ENCODE peak calls at places on chromosomes 5 and 9, in seven cellular contexts. Q is ovary, X is OCI-LY7, Y is left ventricle myocardium inferior, W is thyroid gland, L is IMR-90, B is tibial nerve. T is an unnamed sample.

GRCh38 chr5:97297063-97297715 is 114.1 kb upstream of the RIOK2 start:
- DNase-seq in Q (no peak), X (peak; percentile 24), Y (no peak), W (no peak), L (peak; percentile 23), B (no peak), T (no peak)

GRCh38 chr5:137565450-137565849 is 66.3 kb upstream of the SPOCK1 start:
- DNase-seq in Q (no peak), X (no peak), Y (no peak), W (no peak), L (peak; percentile 17), B (no peak), T (no peak)

GRCh38 chr9:74379718-74380117 is 117.4 kb upstream of the RORB start:
- DNase-seq in Q (no peak), X (peak; percentile 19), Y (no peak), W (peak; percentile 18), L (no peak), B (no peak), T (no peak)

GRCh38 chr9:79300153-79300552 is 271.6 kb upstream of the TLE4 start:
- DNase-seq in Q (no peak), X (no peak), Y (no peak), W (no peak), L (no peak), B (no peak), T (no peak)

GRCh38 chr9:29873579-29873978 is 2300.3 kb upstream of the C9orf72 start:
- DNase-seq in Q (no peak), X (no peak), Y (no peak), W (no peak), L (no peak), B (no peak), T (no peak)

GRCh38 chr9:135066291-135066690 is 21.2 kb upstream of the OLFM1 start:
- DNase-seq in Q (no peak), X (no peak), Y (no peak), W (no peak), L (no peak), B (no peak), T (no peak)

GRCh38 chr9:73116030-73116429 is 35.6 kb upstream of the ANXA1 start:
- DNase-seq in Q (no peak), X (no peak), Y (no peak), W (no peak), L (peak; percentile 80), B (no peak), T (no peak)

GRCh38 chr5:91382530-91383026 is 539 bp downstream of the ARRDC3 start:
- DNase-seq in Q (peak; percentile 29), X (peak; percentile 68), Y (no peak), W (peak; percentile 20), L (peak; percentile 33), B (no peak), T (no peak)

GRCh38 chr5:133926960-133927615 is 41.3 kb downstream of the C5orf15 start:
- DNase-seq in Q (no peak), X (no peak), Y (no peak), W (no peak), L (no peak), B (no peak), T (no peak)

GRCh38 chr9:84339951-84340350 is 607 bp downstream of the SLC28A3 start:
- DNase-seq in Q (no peak), X (no peak), Y (peak; percentile 28), W (peak; percentile 59), L (no peak), B (no peak), T (no peak)

GRCh38 chr5:757346-757930 is 27.1 kb downstream of the ZDHHC11B start:
- DNase-seq in Q (peak; percentile 15), X (no peak), Y (no peak), W (no peak), L (no peak), B (no peak), T (peak; percentile 47)

GRCh38 chr9:19231126-19232035 is 888 bp downstream of the DENND4C start:
- DNase-seq in Q (no peak), X (peak; percentile 34), Y (no peak), W (no peak), L (peak; percentile 17), B (no peak), T (no peak)

GRCh38 chr9:90290716-90291485 is 351.7 kb downstream of the DIRAS2 start:
- DNase-seq in Q (no peak), X (no peak), Y (no peak), W (no peak), L (peak; percentile 42), B (no peak), T (no peak)

GRCh38 chr5:7813576-7813975 is 37.4 kb downstream of the CFAP90 start:
- DNase-seq in Q (no peak), X (no peak), Y (no peak), W (no peak), L (no peak), B (no peak), T (no peak)

GRCh38 chr9:4068914-4069313 is 231.0 kb downstream of the GLIS3 start:
- DNase-seq in Q (no peak), X (no peak), Y (no peak), W (no peak), L (no peak), B (no peak), T (no peak)

GRCh38 chr9:4069457-4070162 is 230.3 kb downstream of the GLIS3 start:
- DNase-seq in Q (no peak), X (no peak), Y (no peak), W (no peak), L (no peak), B (no peak), T (no peak)

GRCh38 chr9:4070266-4070665 is 229.6 kb downstream of the GLIS3 start:
- DNase-seq in Q (no peak), X (no peak), Y (no peak), W (no peak), L (no peak), B (no peak), T (no peak)

GRCh38 chr9:4077499-4078102 is 222.3 kb downstream of the GLIS3 start:
- DNase-seq in Q (peak; percentile 58), X (peak; percentile 19), Y (peak; percentile 81), W (peak; percentile 75), L (peak; percentile 70), B (peak; percentile 80), T (peak; percentile 78)

DNA sequence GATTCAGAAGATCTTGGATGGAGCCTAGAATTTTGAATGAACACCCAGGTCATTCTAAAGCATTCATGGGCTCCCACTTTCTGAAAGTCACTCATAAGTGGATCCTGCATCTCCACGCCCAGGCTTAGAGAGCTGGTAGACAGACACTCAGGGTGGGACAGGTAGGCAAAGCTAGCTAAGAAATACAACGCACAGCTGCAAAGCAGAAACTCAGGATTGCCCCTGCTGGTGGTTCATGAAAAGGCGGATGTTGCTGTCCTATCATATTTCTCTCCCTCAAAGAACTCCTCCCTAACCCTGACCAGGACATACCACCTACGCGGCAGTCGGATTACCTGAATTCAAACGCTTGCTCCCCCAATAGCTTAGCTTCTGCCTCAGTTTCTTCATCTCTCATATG is 226.5 kb downstream of the GLIS3 start:
- DNase-seq in Q (no peak), X (peak; percentile 8), Y (no peak), W (no peak), L (no peak), B (no peak), T (no peak)
- TF ChIP-seq CTCF in Q (no peak), X (peak; percentile 63), Y (no peak), W (no peak), L (peak; percentile 9), B (no peak), T (no peak)

GRCh38 chr5:147391781-147392180 is 118.1 kb downstream of the DPYSL3 start:
- DNase-seq in Q (no peak), X (peak; percentile 2), Y (no peak), W (peak; percentile 35), L (peak; percentile 84), B (peak; percentile 60), T (peak; percentile 71)
- H3K36me3 ChIP-seq in Q (no peaks in the 10 kb centered on the region), X (no peaks in the 10 kb centered on the region), Y (peaks cover 14% of the 10 kb centered on the region), W (no peaks in the 10 kb centered on the region), L (peaks cover 11% of the 10 kb centered on the region), B (no peaks in the 10 kb centered on the region), T (no peaks in the 10 kb centered on the region)

GRCh38 chr9:112332272-112332671 is 1.1 kb downstream of the PTBP3 start:
- DNase-seq in Q (no peak), X (peak; percentile 14), Y (no peak), W (no peak), L (no peak), B (no peak), T (no peak)
- H3K27ac ChIP-seq in Q (no peak overlapping the region), X (peak overlapping the region; percentile 91), Y (peak overlapping the region; percentile 99), W (peak overlapping the region; percentile 98), L (no peak overlapping the region), B (peak overlapping the region; percentile 98), T (peak overlapping the region; percentile 94)

DNA sequence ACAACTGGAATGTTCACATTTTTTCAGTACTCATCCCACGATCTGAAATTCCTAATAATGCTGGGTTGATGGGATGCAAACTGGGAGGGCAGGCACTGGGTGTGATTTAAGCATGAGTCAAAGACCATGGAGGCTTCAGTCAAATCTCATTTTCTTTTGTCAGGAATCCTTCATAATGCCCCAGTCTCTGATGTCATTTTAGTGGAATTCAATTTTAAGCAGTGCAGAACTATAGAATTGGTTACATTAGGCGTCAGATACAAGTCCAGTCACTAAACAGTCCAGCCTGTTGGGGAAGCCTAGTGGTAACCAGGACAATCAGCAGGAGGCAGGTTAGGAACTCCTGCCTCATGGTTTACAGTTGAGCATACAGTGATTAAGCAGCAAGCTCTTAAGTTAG is 41.0 kb upstream of the TMEM215 start:
- DNase-seq in Q (no peak), X (no peak), Y (no peak), W (no peak), L (peak; percentile 1), B (no peak), T (no peak)
- TF ChIP-seq CTCF in Q (no peak), X (no peak), Y (no peak), W (no peak), L (no peak), B (no peak), T (no peak)

DNA sequence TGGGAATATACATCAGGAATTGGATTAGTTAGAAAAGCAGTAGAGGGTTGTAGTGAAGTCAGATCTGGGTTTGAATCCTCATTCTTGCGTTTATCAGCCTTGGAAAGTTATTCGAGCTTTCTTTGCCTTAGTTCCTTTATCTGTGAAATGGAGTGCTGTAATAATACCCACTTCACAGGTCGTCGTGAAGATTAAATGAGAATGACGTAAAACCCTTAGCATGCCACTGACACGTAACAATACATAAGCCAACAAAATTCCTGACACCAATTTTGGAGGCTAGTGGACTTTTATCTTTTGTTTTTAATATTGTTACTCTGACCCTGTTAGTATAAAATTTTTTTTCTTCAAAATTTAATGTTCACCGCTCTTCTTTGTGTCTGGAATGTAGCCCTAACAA is 3.4 kb downstream of the SKP2 start:
- DNase-seq in Q (no peak), X (no peak), Y (no peak), W (no peak), L (no peak), B (no peak), T (no peak)
- H3K36me3 ChIP-seq in Q (no peaks in the 10 kb centered on the region), X (peaks cover 72% of the 10 kb centered on the region), Y (peaks cover 42% of the 10 kb centered on the region), W (no peaks in the 10 kb centered on the region), L (peaks cover 23% of the 10 kb centered on the region), B (no peaks in the 10 kb centered on the region), T (peaks cover 3% of the 10 kb centered on the region)

DNA sequence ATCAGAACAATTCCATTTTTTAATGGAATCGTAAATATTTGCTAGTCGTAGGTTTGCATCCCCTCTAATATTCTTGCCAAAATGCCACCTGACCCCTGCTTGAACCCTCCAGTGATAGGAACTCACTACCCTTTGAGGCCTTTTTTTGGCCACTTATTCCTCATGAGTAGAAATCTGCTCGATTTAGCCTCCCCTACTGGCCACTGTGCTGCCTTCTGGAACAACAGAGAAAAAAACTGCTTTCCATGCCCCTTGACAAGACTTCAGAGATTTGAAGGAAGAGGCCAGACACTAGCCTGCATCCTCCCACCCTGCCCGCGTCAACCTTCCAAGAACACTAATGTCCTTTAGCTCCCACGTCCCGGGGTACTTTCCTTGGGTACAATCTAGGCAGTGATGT is 4.1 kb downstream of the CCDC69 start:
- DNase-seq in Q (no peak), X (no peak), Y (no peak), W (no peak), L (no peak), B (no peak), T (no peak)
- H3K27ac ChIP-seq in Q (no peak overlapping the region), X (peak overlapping the region; percentile 98), Y (peak overlapping the region; percentile 88), W (no peak overlapping the region), L (no peak overlapping the region), B (no peak overlapping the region), T (peak overlapping the region; percentile 88)

T was measured in psoas muscle.